ENCODE peak calls at places on chromosomes 4 and X, in ten cellular contexts. Z is right lobe of liver, X is AG04450, V is GM12865, F is left ventricle myocardium inferior, O is PC-3, G is MM.1S, K is astrocyte of the spinal cord, S is fibroblast of the aortic adventitia, T is tibial nerve. B is an unnamed sample.

GRCh38 chr4:17817027-17817426 is 6.2 kb downstream of the NCAPG start:
- DNase-seq in X (peak), V (peak), T (no peak), O (peak), F (no peak), S (peak), K (peak), G (peak), Z (no peak), B (peak)

GRCh38 chr4:123952530-123953274 is 556.1 kb downstream of the SPRY1 start:
- DNase-seq in F (no peak), S (peak), V (no peak), Z (no peak), T (no peak), K (peak), X (no peak), O (peak), G (no peak), B (peak)

GRCh38 chr4:13399257-13399656 is 84.9 kb downstream of the RAB28 start:
- DNase-seq in F (no peak), S (peak), O (peak), G (no peak), Z (no peak), V (no peak), K (peak), T (no peak), X (no peak), B (peak)

GRCh38 chrX:65451663-65452062 is 82.9 kb downstream of the LAS1L start:
- DNase-seq in F (no peak), G (peak), K (peak), Z (no peak), O (peak), S (peak), V (peak), X (no peak), T (no peak), B (peak)

GRCh38 chr4:108029321-108029720 is 39.6 kb downstream of the HADH start:
- DNase-seq in G (peak), Z (no peak), S (no peak), T (no peak), X (no peak), O (no peak), V (no peak), F (no peak), K (no peak), B (no peak)

GRCh38 chr4:86934147-86934771 is 552 bp upstream of the AFF1 start:
- DNase-seq in X (no peak), O (no peak), V (peak), G (no peak), T (peak), S (no peak), F (no peak), K (peak), Z (no peak), B (no peak)

GRCh38 chr4:28831867-28832266 is 1888.3 kb upstream of the PCDH7 start:
- DNase-seq in G (no peak), Z (no peak), S (no peak), O (no peak), T (no peak), K (no peak), F (no peak), X (no peak), V (no peak), B (no peak)

GRCh38 chrX:150647331-150647730 is 45.9 kb upstream of the MTMR1 start:
- DNase-seq in K (no peak), O (no peak), T (no peak), F (no peak), G (no peak), S (no peak), V (no peak), X (no peak), Z (no peak), B (no peak)

GRCh38 chrX:17417411-17417810 is 42.4 kb downstream of the NHS start:
- DNase-seq in S (peak), X (no peak), Z (no peak), O (no peak), F (no peak), K (no peak), V (no peak), G (no peak), T (no peak), B (no peak)

GRCh38 chr4:111652986-111653385 is 492.3 kb upstream of the FAM241A start:
- DNase-seq in O (no peak), Z (no peak), K (no peak), G (no peak), X (no peak), F (no peak), V (no peak), T (no peak), S (no peak), B (no peak)

GRCh38 chr4:4227510-4228355 is 1.0 kb upstream of the OTOP1 start:
- DNase-seq in O (no peak), V (no peak), G (no peak), S (no peak), X (no peak), T (no peak), K (no peak), F (no peak), Z (no peak), B (no peak)

GRCh38 chr4:180932365-180933001 is 1310.7 kb upstream of the TENM3 start:
- DNase-seq in S (peak), X (no peak), F (no peak), O (no peak), Z (no peak), T (no peak), G (peak), K (no peak), V (no peak), B (no peak)

GRCh38 chr4:176547005-176547404 is 227.2 kb downstream of the SPCS3 start:
- DNase-seq in T (no peak), G (peak), Z (no peak), O (no peak), V (no peak), K (peak), X (peak), S (peak), F (no peak), B (peak)

GRCh38 chrX:119693032-119693995 is at the start of gene SEPTIN6:
- DNase-seq in Z (peak), S (peak), V (peak), K (peak), T (peak), G (peak), X (no peak), O (peak), F (peak), B (peak)

GRCh38 chr4:33268776-33269175 is 2548.6 kb downstream of the PCDH7 start:
- DNase-seq in Z (no peak), T (no peak), X (no peak), O (no peak), S (no peak), V (no peak), G (peak), K (no peak), F (no peak), B (no peak)

GRCh38 chr4:94678896-94679295 is 78.9 kb upstream of the BMPR1B start:
- DNase-seq in K (no peak), X (no peak), V (no peak), Z (no peak), O (peak), T (no peak), G (no peak), F (no peak), S (peak), B (no peak)

GRCh38 chrX:13742397-13743176 is 8.0 kb downstream of the OFD1 start:
- DNase-seq in Z (no peak), K (no peak), S (no peak), X (no peak), O (no peak), V (peak), F (no peak), T (no peak), G (peak), B (peak)

GRCh38 chrX:13741695-13742094 is 7.1 kb downstream of the OFD1 start:
- DNase-seq in G (no peak), T (no peak), S (no peak), O (peak), V (no peak), Z (no peak), X (no peak), F (no peak), K (no peak), B (no peak)
- H3K4me3 ChIP-seq in G (no peak), T (no peak), S (no peak), O (no peak), V (no peak), Z (no peak), X (no peak), F (no peak), K (no peak), B (no peak)

DNA sequence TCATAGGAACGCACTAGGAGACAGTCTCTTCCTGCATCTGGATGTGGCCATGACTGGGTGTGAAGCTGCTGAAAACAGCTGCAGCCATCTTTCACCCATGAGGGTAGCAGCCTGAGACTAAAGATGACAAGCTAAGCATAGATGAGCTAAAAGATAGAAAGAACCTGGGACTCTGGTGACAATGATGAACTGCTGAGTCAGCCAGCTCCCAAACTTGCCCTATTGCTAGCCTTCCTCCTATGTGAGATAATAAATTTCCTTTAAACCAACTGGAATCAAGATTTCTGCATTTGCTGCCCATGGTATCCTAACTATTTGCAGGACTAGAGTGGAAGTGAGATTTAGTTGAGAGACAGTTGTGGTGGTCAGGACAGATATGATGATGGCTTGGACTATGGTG is 21.0 kb upstream of the PI4K2B start:
- DNase-seq in S (no peak), O (no peak), X (no peak), F (no peak), V (no peak), G (no peak), Z (no peak), T (no peak), K (no peak), B (no peak)
- TF ChIP-seq CTCF in S (no peak), O (no peak), X (no peak), F (no peak), V (no peak), G (no peak), Z (no peak), T (no peak), K (no peak), B (no peak)

GRCh38 chrX:24525455-24525854 is 60.4 kb downstream of the PDK3 start:
- DNase-seq in V (no peak), X (no peak), Z (no peak), T (no peak), F (no peak), K (no peak), S (no peak), O (no peak), G (no peak), B (no peak)

GRCh38 chrX:24526616-24527015 is 61.5 kb downstream of the PDK3 start:
- DNase-seq in X (no peak), V (no peak), K (no peak), O (no peak), F (no peak), T (no peak), S (no peak), Z (no peak), G (no peak), B (no peak)

GRCh38 chrX:24528605-24529004 is 63.5 kb downstream of the PDK3 start:
- DNase-seq in S (no peak), X (no peak), G (no peak), K (no peak), T (no peak), Z (no peak), V (peak), O (no peak), F (no peak), B (no peak)
- H3K4me3 ChIP-seq in S (no peak), X (no peak), G (no peak), K (no peak), T (no peak), Z (no peak), V (no peak), O (no peak), F (no peak), B (no peak)

DNA sequence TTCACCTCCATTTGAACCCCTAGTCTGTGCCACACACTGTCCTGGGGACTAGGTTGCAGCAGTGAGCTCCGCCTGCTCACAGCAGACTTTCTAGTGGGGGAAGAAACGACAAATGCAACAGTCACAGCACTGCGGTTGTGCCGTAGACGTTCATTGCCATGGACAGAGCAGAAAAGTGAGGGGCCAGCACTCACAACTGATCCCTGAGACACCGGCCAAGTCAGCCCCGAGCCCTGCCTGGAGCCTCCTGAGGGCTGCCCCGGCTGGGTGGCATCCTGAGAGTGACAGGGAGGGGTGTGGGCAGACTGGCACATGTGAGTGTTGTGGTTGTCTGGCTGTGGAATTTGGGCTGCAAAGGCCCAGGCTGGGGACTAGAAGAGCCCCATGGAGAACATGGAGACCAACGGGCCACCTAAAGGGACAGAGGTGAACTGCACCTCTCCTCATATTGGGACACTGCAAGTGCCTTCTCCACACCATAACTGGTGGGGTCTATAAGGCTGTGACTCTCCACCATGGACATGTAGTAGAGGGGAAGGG is 4.6 kb downstream of the DUSP9 start:
- DNase-seq in X (no peak), V (peak), Z (peak), O (peak), S (no peak), T (no peak), F (no peak), K (no peak), G (no peak), B (no peak)
- TF ChIP-seq CTCF in X (peak), V (peak), Z (peak), O (peak), S (peak), T (no peak), F (peak), K (peak), G (peak), B (peak)

GRCh38 chr4:184384056-184384809 is 90.1 kb downstream of the IRF2 start:
- DNase-seq in G (peak), X (peak), S (peak), T (peak), F (no peak), O (peak), Z (no peak), V (peak), K (peak), B (peak)
- H3K4me3 ChIP-seq in G (peak), X (peak), S (peak), T (no peak), F (peak), O (peak), Z (peak), V (peak), K (peak), B (peak)

DNA sequence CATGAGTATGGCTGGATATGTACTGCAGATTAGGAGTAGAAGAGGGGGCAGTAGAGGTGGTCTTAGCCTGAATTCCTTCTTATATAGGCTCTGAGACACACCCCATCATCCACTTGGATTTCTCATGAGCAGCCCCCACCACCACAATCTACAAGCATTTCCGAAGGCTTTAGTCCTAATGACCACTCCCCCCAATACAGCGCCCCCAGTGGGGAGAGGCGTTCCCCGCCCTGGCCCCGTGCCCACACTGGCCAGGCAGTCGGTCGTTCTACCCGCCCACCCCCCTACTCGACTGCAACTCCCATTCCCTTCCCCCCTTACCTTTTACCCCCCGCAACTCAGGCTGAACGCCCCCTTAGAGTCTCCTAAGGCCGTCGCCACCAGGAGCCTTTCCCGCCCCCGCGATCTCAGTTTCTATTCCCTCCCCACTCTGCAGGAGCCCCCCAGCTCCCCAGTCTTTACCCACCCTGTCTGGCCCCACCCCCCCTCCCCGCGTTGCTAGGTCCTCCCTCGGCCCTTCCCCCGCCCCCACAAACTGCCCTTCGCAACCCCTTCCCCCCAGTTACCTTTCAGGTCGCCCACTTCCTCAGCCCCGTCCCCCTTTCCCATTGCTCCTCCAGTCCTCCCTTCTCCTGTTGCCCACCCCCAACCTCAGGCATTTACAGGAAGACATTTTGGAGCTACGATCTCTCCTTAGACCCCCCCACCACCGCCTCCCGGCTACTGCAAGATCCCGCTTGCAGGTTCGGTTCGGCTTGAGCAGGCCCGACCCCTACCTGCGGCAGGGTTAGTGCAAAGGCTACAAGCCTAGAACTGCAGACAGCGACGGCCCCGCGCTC is 468 bp downstream of the ZMYM3 start:
- DNase-seq in F (peak), V (peak), K (peak), O (peak), Z (no peak), T (peak), X (no peak), G (peak), S (peak), B (peak)
- TF ChIP-seq CTCF in F (peak), V (peak), K (peak), O (peak), Z (peak), T (peak), X (peak), G (peak), S (peak), B (peak)

GRCh38 chr4:1199556-1200331 is 27.4 kb upstream of the SPON2 start:
- DNase-seq in G (no peak), T (no peak), X (no peak), F (no peak), S (no peak), O (no peak), Z (no peak), V (no peak), K (no peak), B (no peak)

GRCh38 chr4:1198070-1198844 is 25.9 kb upstream of the SPON2 start:
- DNase-seq in V (peak), Z (no peak), S (no peak), G (no peak), X (no peak), K (no peak), O (no peak), T (no peak), F (no peak), B (peak)

GRCh38 chr4:1202526-1203378 is 30.4 kb upstream of the SPON2 start:
- DNase-seq in Z (no peak), F (no peak), T (no peak), X (no peak), V (no peak), O (no peak), G (no peak), S (no peak), K (no peak), B (no peak)

GRCh38 chr4:1201851-1202525 is 29.6 kb upstream of the SPON2 start:
- DNase-seq in G (no peak), X (peak), K (peak), V (peak), O (no peak), F (no peak), S (no peak), T (peak), Z (peak), B (peak)

GRCh38 chr4:1200425-1201035 is 28.1 kb upstream of the SPON2 start:
- DNase-seq in O (no peak), K (peak), G (no peak), V (peak), Z (no peak), T (no peak), F (peak), S (peak), X (peak), B (peak)
- H3K4me3 ChIP-seq in O (no peak), K (no peak), G (peak), V (peak), Z (peak), T (no peak), F (peak), S (no peak), X (peak), B (peak)

GRCh38 chr4:120809518-120809917 is 113.0 kb downstream of the PRDM5 start:
- DNase-seq in F (no peak), Z (no peak), K (no peak), V (no peak), T (no peak), X (no peak), S (no peak), O (no peak), G (peak), B (peak)
- TF ChIP-seq CTCF in F (no peak), Z (no peak), K (peak), V (peak), T (no peak), X (peak), S (peak), O (peak), G (peak), B (peak)

GRCh38 chrX:57596109-57596870 is 4.5 kb downstream of the ZXDB start:
- DNase-seq in Z (no peak), T (no peak), K (no peak), V (no peak), S (peak), O (peak), F (no peak), G (no peak), X (no peak), B (no peak)

DNA sequence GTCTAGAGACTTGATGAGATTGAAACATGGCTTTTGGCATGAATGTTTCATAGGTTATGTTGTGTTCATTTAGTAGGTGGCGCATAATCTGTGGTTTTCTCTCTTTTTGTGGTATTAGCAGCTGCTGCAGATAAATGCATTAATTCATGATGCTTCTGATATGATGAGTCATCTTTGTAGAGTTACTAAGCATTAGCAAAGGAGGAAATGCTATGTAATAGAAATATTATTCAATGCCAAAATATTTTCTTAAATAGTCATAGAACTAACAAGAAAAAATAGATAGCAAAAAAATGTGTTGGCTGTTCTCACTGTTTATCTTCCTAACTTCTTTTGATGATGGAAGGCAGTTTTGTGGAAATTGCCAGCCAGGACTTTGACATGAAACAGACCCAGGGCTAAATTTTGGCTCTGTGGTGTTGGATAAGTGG is 3.6 kb downstream of the ZXDB start:
- DNase-seq in S (peak), T (no peak), X (peak), G (no peak), K (peak), Z (no peak), F (no peak), V (peak), O (peak), B (peak)
- H3K4me3 ChIP-seq in S (peak), T (no peak), X (peak), G (no peak), K (peak), Z (peak), F (peak), V (peak), O (peak), B (no peak)